ENCODE peak calls at places on chromosomes 16 and 17, in six cellular contexts. H is AG20443; S is NCI-H1105; Z is stimulated activated CD8-positive, alpha-beta memory T cell treated with anti-CD3 and anti-CD28 coated beads, Interleukin-7, amount 100 ng/mL, for 1 hour; C is activated T-cell treated with anti-CD3 and anti-CD28 coated beads for 48 hours; X is astrocyte of the spinal cord. P is an unnamed sample.

GRCh38 chr17:65143899-65144590 is 6.9 kb downstream of the RGS9 start:
- DNase-seq in H (no peak), Z (no peak), S (no peak), X (peak), C (no peak), P (no peak)

GRCh38 chr16:54291981-54292487 is 5.4 kb upstream of the IRX3 start:
- DNase-seq in X (peak), C (no peak), S (no peak), Z (no peak), H (no peak), P (no peak)

GRCh38 chr17:60066576-60066975 is 12.1 kb downstream of the HEATR6 start:
- DNase-seq in H (no peak), X (no peak), S (no peak), Z (no peak), C (no peak), P (no peak)

GRCh38 chr17:55175788-55176425 is 88.9 kb upstream of the HLF start:
- DNase-seq in S (no peak), X (no peak), Z (no peak), C (no peak), H (no peak), P (no peak)

GRCh38 chr16:13873835-13874438 is 46.0 kb upstream of the ERCC4 start:
- DNase-seq in S (peak), H (peak), Z (no peak), X (peak), C (no peak), P (no peak)

GRCh38 chr17:72953621-72954020 is 138.9 kb downstream of the SLC39A11 start:
- DNase-seq in S (no peak), H (no peak), C (no peak), X (no peak), Z (no peak), P (no peak)

GRCh38 chr17:65324977-65325376 is 187.8 kb downstream of the RGS9 start:
- DNase-seq in Z (no peak), S (no peak), X (no peak), H (peak), C (no peak), P (no peak)

GRCh38 chr17:40355123-40355803 is 9.3 kb downstream of the GJD3 start:
- DNase-seq in C (peak), Z (peak), H (peak), S (peak), X (peak), P (peak)

GRCh38 chr16:56793504-56793903 is 63.6 kb downstream of the NUP93 start:
- DNase-seq in C (no peak), Z (no peak), X (peak), H (peak), S (no peak), P (no peak)

GRCh38 chr16:84673561-84673960 is 25.2 kb downstream of the KLHL36 start:
- DNase-seq in C (no peak), X (no peak), Z (no peak), S (no peak), H (no peak), P (no peak)

GRCh38 chr17:72699566-72699965 is 392.9 kb downstream of the SLC39A11 start:
- DNase-seq in S (no peak), C (no peak), X (peak), H (peak), Z (no peak), P (no peak)

GRCh38 chr17:56031636-56032035 is 121.6 kb upstream of the ANKFN1 start:
- DNase-seq in S (no peak), Z (no peak), C (no peak), H (no peak), X (no peak), P (no peak)

GRCh38 chr17:18315498-18316360 is 636 bp downstream of the SMCR8 start:
- DNase-seq in X (no peak), C (no peak), H (no peak), Z (no peak), S (no peak), P (no peak)

GRCh38 chr17:50110591-50111349 is 15.6 kb downstream of the PDK2 start:
- DNase-seq in S (no peak), Z (no peak), H (peak), C (no peak), X (no peak), P (no peak)

GRCh38 chr16:1300664-1301476 is 8.6 kb upstream of the UBE2I start:
- DNase-seq in C (peak), X (peak), H (peak), S (no peak), Z (peak), P (peak)

GRCh38 chr17:76567634-76568432 is 17.8 kb downstream of the ST6GALNAC2 start:
- DNase-seq in X (no peak), C (no peak), S (no peak), H (no peak), Z (no peak), P (no peak)

GRCh38 chr17:59366040-59366757 is 34.7 kb downstream of the YPEL2 start:
- DNase-seq in H (no peak), Z (no peak), X (no peak), C (no peak), S (no peak), P (no peak)

GRCh38 chr17:38727661-38728220 is 2.4 kb upstream of the CISD3 start:
- DNase-seq in X (no peak), S (no peak), Z (peak), H (no peak), C (peak), P (no peak)

GRCh38 chr16:48405153-48405552 is 19.9 kb upstream of the SIAH1 start:
- DNase-seq in Z (no peak), S (no peak), C (no peak), X (no peak), H (no peak), P (no peak)

GRCh38 chr16:49395021-49395420 is 21.4 kb downstream of the C16orf78 start:
- DNase-seq in Z (no peak), H (no peak), X (no peak), S (no peak), C (no peak), P (no peak)

GRCh38 chr16:52191533-52192134 is 355.3 kb downstream of the TOX3 start:
- DNase-seq in X (peak), Z (no peak), S (peak), H (peak), C (peak), P (peak)

GRCh38 chr16:20880867-20881866 is 19.0 kb downstream of the DCUN1D3 start:
- DNase-seq in C (no peak), Z (no peak), X (no peak), S (no peak), H (no peak), P (no peak)

GRCh38 chr16:11596572-11597226 is 10.0 kb upstream of the LITAF start:
- DNase-seq in H (no peak), C (no peak), X (no peak), S (no peak), Z (no peak), P (no peak)

GRCh38 chr16:31329671-31330552 is 25.1 kb upstream of the ITGAX start:
- DNase-seq in S (no peak), X (no peak), Z (no peak), C (no peak), H (no peak), P (no peak)

GRCh38 chr16:86814256-86814655 is 235.9 kb downstream of the FOXL1 start:
- DNase-seq in S (no peak), C (no peak), Z (no peak), H (no peak), X (no peak), P (no peak)

GRCh38 chr16:88357306-88358032 is 25.3 kb upstream of the ZNF469 start:
- DNase-seq in C (no peak), X (no peak), Z (no peak), H (no peak), S (no peak), P (no peak)

GRCh38 chr17:4895121-4895520 is 4.2 kb upstream of the C17orf107 start:
- DNase-seq in S (no peak), C (no peak), H (no peak), Z (no peak), X (no peak), P (no peak)

GRCh38 chr17:42795061-42795460 is 3.4 kb downstream of the COA3 start:
- DNase-seq in H (no peak), Z (no peak), C (no peak), S (no peak), X (no peak), P (no peak)

GRCh38 chr16:66483689-66484452 is 56.8 kb downstream of the BEAN1 start:
- DNase-seq in S (no peak), X (peak), Z (peak), H (peak), C (peak), P (peak)

GRCh38 chr16:78310990-78311561 is 211.6 kb downstream of the WWOX start:
- DNase-seq in S (no peak), C (no peak), Z (no peak), H (no peak), X (peak), P (no peak)

GRCh38 chr17:68184141-68184571 is 63.7 kb upstream of the AMZ2 start:
- DNase-seq in X (peak), H (no peak), S (no peak), C (no peak), Z (no peak), P (no peak)

GRCh38 chr17:29613371-29613837 is 9.3 kb downstream of the CORO6 start:
- DNase-seq in H (peak), X (peak), Z (peak), S (no peak), C (peak), P (peak)

GRCh38 chr17:72430611-72431432 is 310.0 kb downstream of the SOX9 start:
- DNase-seq in Z (no peak), C (no peak), H (no peak), X (no peak), S (no peak), P (no peak)

GRCh38 chr16:81700780-81701165 is 78.3 kb upstream of the PLCG2 start:
- DNase-seq in X (no peak), C (no peak), H (no peak), Z (no peak), S (no peak), P (no peak)

GRCh38 chr17:65683428-65683827 is 122.0 kb upstream of the AXIN2 start:
- DNase-seq in H (no peak), Z (no peak), S (no peak), X (no peak), C (no peak), P (no peak)

GRCh38 chr17:13351046-13351445 is 250.7 kb downstream of the HS3ST3A1 start:
- DNase-seq in X (peak), C (no peak), Z (no peak), S (no peak), H (peak), P (no peak)

GRCh38 chr17:47879776-47880452 is 16.1 kb upstream of the SP2 start:
- DNase-seq in X (no peak), C (no peak), H (no peak), Z (no peak), S (no peak), P (no peak)

GRCh38 chr16:10250137-10250850 is 68.1 kb upstream of the GRIN2A start:
- DNase-seq in H (no peak), C (no peak), X (no peak), S (no peak), Z (no peak), P (no peak)

GRCh38 chr17:80852476-80853015 is 139.1 kb upstream of the CHMP6 start:
- DNase-seq in X (no peak), S (no peak), Z (no peak), C (no peak), H (no peak), P (no peak)

GRCh38 chr16:88523381-88524159 is 46.6 kb upstream of the ZC3H18 start:
- DNase-seq in H (no peak), X (no peak), S (no peak), C (no peak), Z (no peak), P (no peak)